ENCODE peak calls at places on chromosomes 2 and 18, in four cellular contexts. O, Q, C and V are unnamed samples.

GRCh38 chr18:35917043-35917442 is 55.4 kb upstream of the RMP24 start:
- DNase-seq in O (no peak), Q (no peak), C (no peak), V (no peak)

GRCh38 chr18:13500891-13501887 is 225.2 kb downstream of the FAM210A start:
- DNase-seq in O (peak), Q (no peak), C (peak), V (no peak)

GRCh38 chr2:20624156-20624883 is 26.6 kb downstream of the HS1BP3 start:
- DNase-seq in O (peak), Q (no peak), C (no peak), V (no peak)

GRCh38 chr2:44548221-44549098 is 186.7 kb downstream of the CAMKMT start:
- DNase-seq in O (no peak), Q (no peak), C (no peak), V (no peak)

GRCh38 chr18:72700961-72701710 is 157.0 kb upstream of the CBLN2 start:
- DNase-seq in O (no peak), Q (no peak), C (no peak), V (no peak)

GRCh38 chr2:46001290-46001689 is 295.9 kb upstream of the EPAS1 start:
- DNase-seq in O (no peak), Q (no peak), C (no peak), V (no peak)

GRCh38 chr2:60948161-60948560 is 66.8 kb downstream of the REL start:
- DNase-seq in O (no peak), Q (no peak), C (no peak), V (no peak)

GRCh38 chr2:190701586-190701985 is 52.7 kb downstream of the NAB1 start:
- DNase-seq in O (no peak), Q (no peak), C (no peak), V (no peak)

GRCh38 chr2:165902929-165903328 is 50.6 kb downstream of the TTC21B start:
- DNase-seq in O (no peak), Q (no peak), C (peak), V (no peak)

GRCh38 chr2:215401896-215402379 is 33.9 kb downstream of the FN1 start:
- DNase-seq in O (no peak), Q (no peak), C (peak), V (no peak)

GRCh38 chr2:85011098-85011497 is 40.1 kb downstream of the KCMF1 start:
- DNase-seq in O (no peak), Q (no peak), C (no peak), V (no peak)

GRCh38 chr18:80179857-80180558 is 67.3 kb downstream of the PARD6G start:
- DNase-seq in O (no peak), Q (no peak), C (no peak), V (no peak)

GRCh38 chr2:150850641-150851040 is 363.2 kb upstream of the RND3 start:
- DNase-seq in O (no peak), Q (no peak), C (no peak), V (no peak)

GRCh38 chr2:101185085-101185484 is 33.9 kb upstream of the TBC1D8 start:
- DNase-seq in O (no peak), Q (no peak), C (no peak), V (no peak)

GRCh38 chr2:101187131-101187530 is 35.9 kb upstream of the TBC1D8 start:
- DNase-seq in O (no peak), Q (no peak), C (no peak), V (no peak)

GRCh38 chr2:101185656-101186055 is 34.5 kb upstream of the TBC1D8 start:
- DNase-seq in O (no peak), Q (no peak), C (no peak), V (no peak)

GRCh38 chr2:101190753-101191516 is 39.8 kb upstream of the TBC1D8 start:
- DNase-seq in O (no peak), Q (no peak), C (no peak), V (peak)

GRCh38 chr2:101188683-101189405 is 37.7 kb upstream of the TBC1D8 start:
- DNase-seq in O (no peak), Q (peak), C (peak), V (no peak)
- TF ChIP-seq CTCF in O (peak), Q (peak), C (peak), V (no peak)

GRCh38 chr2:65070172-65070830 is 14.1 kb downstream of the CEP68 start:
- DNase-seq in O (no peak), Q (no peak), C (peak), V (peak)
- TF ChIP-seq CTCF in O (peak), Q (no peak), C (peak), V (no peak)

GRCh38 chr2:172398444-172398843 is 28.9 kb upstream of the ITGA6 start:
- DNase-seq in O (no peak), Q (no peak), C (no peak), V (no peak)
- TF ChIP-seq CTCF in O (peak), Q (no peak), C (no peak), V (no peak)

GRCh38 chr2:163187119-163187518 is 348.6 kb upstream of the KCNH7 start:
- DNase-seq in O (no peak), Q (no peak), C (no peak), V (no peak)

GRCh38 chr2:163187995-163188655 is 349.6 kb upstream of the KCNH7 start:
- DNase-seq in O (no peak), Q (no peak), C (no peak), V (no peak)

DNA sequence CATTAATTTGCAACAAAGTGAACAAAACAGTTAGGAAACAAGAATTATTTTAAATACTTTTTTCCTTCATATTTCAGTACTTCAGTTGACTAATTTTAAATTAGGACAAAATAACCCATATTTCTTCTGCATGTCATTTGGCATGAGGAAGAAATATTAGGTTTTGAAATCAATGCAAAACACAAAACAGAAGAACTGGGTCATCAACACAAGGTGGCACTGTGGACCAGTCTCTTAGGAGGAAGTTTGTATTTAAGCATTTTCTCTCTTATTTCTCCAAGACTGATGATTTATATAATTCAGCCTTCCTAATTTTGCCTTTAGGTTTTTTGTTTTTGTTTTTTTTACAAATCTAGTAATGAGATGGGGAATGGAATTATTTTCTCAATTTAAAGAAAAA is 352.8 kb upstream of the KCNH7 start:
- DNase-seq in O (no peak), Q (peak), C (peak), V (no peak)
- TF ChIP-seq CTCF in O (peak), Q (peak), C (peak), V (no peak)

GRCh38 chr2:195652916-195653315 is 4.1 kb upstream of the SLC39A10 start:
- DNase-seq in O (no peak), Q (no peak), C (no peak), V (no peak)
- TF ChIP-seq CTCF in O (no peak), Q (no peak), C (no peak), V (no peak)

DNA sequence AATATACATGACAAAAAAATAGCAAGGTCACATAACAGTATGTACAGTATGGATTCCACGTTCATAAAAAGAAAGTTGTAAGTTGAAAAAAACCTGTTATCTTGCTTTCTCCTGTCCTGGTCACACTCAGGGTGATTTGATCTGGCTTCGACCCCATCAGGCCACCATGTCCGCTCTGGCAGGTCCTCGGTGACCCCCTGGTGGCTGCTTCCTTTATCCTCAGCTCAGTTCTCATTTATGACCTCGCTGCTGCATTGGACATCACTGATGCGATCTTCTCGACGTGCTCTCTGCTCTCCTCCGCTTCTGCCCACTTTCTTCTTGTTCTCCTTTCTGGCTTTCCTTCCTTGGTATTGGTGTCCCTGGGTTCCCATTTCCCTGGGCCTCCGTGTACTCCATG is 29.7 kb downstream of the DGKD start:
- DNase-seq in O (no peak), Q (no peak), C (no peak), V (no peak)
- TF ChIP-seq CTCF in O (no peak), Q (no peak), C (peak), V (no peak)

GRCh38 chr2:170774074-170774473 is 3.9 kb downstream of the ERICH2 start:
- DNase-seq in O (no peak), Q (no peak), C (no peak), V (no peak)

GRCh38 chr2:170772295-170772694 is 2.1 kb downstream of the ERICH2 start:
- DNase-seq in O (no peak), Q (no peak), C (no peak), V (no peak)

GRCh38 chr2:170770008-170770303 is 222 bp upstream of the ERICH2 start:
- DNase-seq in O (no peak), Q (no peak), C (no peak), V (no peak)

GRCh38 chr2:170771049-170771937 is 1.1 kb downstream of the ERICH2 start:
- DNase-seq in O (no peak), Q (peak), C (no peak), V (no peak)

GRCh38 chr2:170770304-170771048 is at the start of gene ERICH2:
- DNase-seq in O (peak), Q (peak), C (peak), V (peak)
- TF ChIP-seq CTCF in O (no peak), Q (no peak), C (no peak), V (no peak)

GRCh38 chr2:240350006-240350355 is 85.5 kb upstream of the GPC1 start:
- DNase-seq in O (no peak), Q (no peak), C (no peak), V (no peak)
- TF ChIP-seq CTCF in O (no peak), Q (no peak), C (no peak), V (no peak)